ENCODE peak calls at places on chromosome 6, in four cellular contexts. X, L, U and N are unnamed samples.

GRCh38 chr6:28953039-28953872 is 29.5 kb upstream of the TRIM27 start:
- DNase-seq in X (peak; percentile 41), L (peak; percentile 56), U (peak; percentile 78), N (peak; percentile 72)

GRCh38 chr6:6678185-6678671 is 89.7 kb downstream of the LY86 start:
- DNase-seq in X (no peak), L (no peak), U (peak; percentile 55), N (peak; percentile 69)

GRCh38 chr6:11027565-11028110 is 16.5 kb downstream of the ELOVL2 start:
- DNase-seq in X (no peak), L (no peak), U (no peak), N (no peak)

GRCh38 chr6:128282956-128283355 is 237.4 kb downstream of the PTPRK start:
- DNase-seq in X (no peak), L (no peak), U (no peak), N (no peak)

GRCh38 chr6:159645659-159646058 is 47.4 kb downstream of the SOD2 start:
- DNase-seq in X (no peak), L (no peak), U (no peak), N (no peak)

GRCh38 chr6:40138273-40138720 is 204.0 kb upstream of the MOCS1 start:
- DNase-seq in X (no peak), L (peak; percentile 27), U (peak; percentile 22), N (no peak)

GRCh38 chr6:142518126-142518525 is 216.3 kb downstream of the ADGRG6 start:
- DNase-seq in X (no peak), L (no peak), U (no peak), N (no peak)

GRCh38 chr6:79808846-79809245 is 138.5 kb downstream of the ELOVL4 start:
- DNase-seq in X (no peak), L (no peak), U (no peak), N (no peak)

GRCh38 chr6:11058406-11058805 is 14.3 kb upstream of the ELOVL2 start:
- DNase-seq in X (no peak), L (no peak), U (no peak), N (peak; percentile 58)

GRCh38 chr6:69276204-69276603 is 520.6 kb downstream of the LMBRD1 start:
- DNase-seq in X (no peak), L (no peak), U (no peak), N (no peak)

GRCh38 chr6:11416936-11417576 is 120.5 kb upstream of the TMEM170B start:
- DNase-seq in X (no peak), L (no peak), U (no peak), N (no peak)

GRCh38 chr6:131828946-131829345 is 21.1 kb downstream of the ENPP1 start:
- DNase-seq in X (no peak), L (no peak), U (no peak), N (no peak)

GRCh38 chr6:106134906-106135634 is 48.9 kb downstream of the PRDM1 start:
- DNase-seq in X (no peak), L (no peak), U (peak; percentile 59), N (no peak)

GRCh38 chr6:148005806-148006205 is 336.8 kb upstream of the SASH1 start:
- DNase-seq in X (no peak), L (no peak), U (no peak), N (no peak)

GRCh38 chr6:44172759-44173500 is 14.3 kb downstream of the CAPN11 start:
- DNase-seq in X (no peak), L (peak; percentile 30), U (peak; percentile 93), N (peak; percentile 65)

GRCh38 chr6:140237251-140237650 is 862.8 kb upstream of the CITED2 start:
- DNase-seq in X (no peak), L (no peak), U (no peak), N (no peak)

GRCh38 chr6:88165087-88165876 is 865 bp downstream of the CNR1 start:
- DNase-seq in X (no peak), L (no peak), U (no peak), N (no peak)

GRCh38 chr6:149094156-149094555 is 223.4 kb upstream of the TAB2 start:
- DNase-seq in X (peak; percentile 7), L (no peak), U (no peak), N (peak; percentile 4)

GRCh38 chr6:150565945-150566344 is 33.7 kb upstream of the PLEKHG1 start:
- DNase-seq in X (no peak), L (no peak), U (no peak), N (no peak)

GRCh38 chr6:24357336-24358218 is at the start of gene DCDC2:
- DNase-seq in X (no peak), L (no peak), U (no peak), N (no peak)

GRCh38 chr6:116298968-116299367 is 19.2 kb upstream of the TSPYL1 start:
- DNase-seq in X (no peak), L (no peak), U (no peak), N (no peak)

GRCh38 chr6:127879685-127880084 is 21.2 kb downstream of the THEMIS start:
- DNase-seq in X (peak; percentile 63), L (no peak), U (no peak), N (peak; percentile 7)

GRCh38 chr6:116665464-116665863 is 3.1 kb downstream of the ZUP1 start:
- DNase-seq in X (no peak), L (no peak), U (no peak), N (no peak)

GRCh38 chr6:137903933-137904821 is 37.1 kb downstream of the TNFAIP3 start:
- DNase-seq in X (no peak), L (no peak), U (peak; percentile 68), N (peak; percentile 52)

GRCh38 chr6:45477785-45478184 is 100.1 kb upstream of the SUPT3H start:
- DNase-seq in X (no peak), L (no peak), U (no peak), N (no peak)

GRCh38 chr6:112984899-112985298 is 637.8 kb downstream of the RFPL4B start:
- DNase-seq in X (no peak), L (no peak), U (no peak), N (no peak)

GRCh38 chr6:26305097-26305841 is 59.7 kb upstream of the BTN3A2 start:
- DNase-seq in X (no peak), L (no peak), U (peak; percentile 75), N (peak; percentile 87)

GRCh38 chr6:148761532-148761951 is 14.7 kb downstream of the UST start:
- DNase-seq in X (no peak), L (no peak), U (no peak), N (peak; percentile 22)

GRCh38 chr6:159929819-159930218 is 39.0 kb downstream of the MAS1 start:
- DNase-seq in X (no peak), L (peak; percentile 73), U (no peak), N (no peak)

GRCh38 chr6:8014947-8015346 is 49.2 kb downstream of the BLOC1S5 start:
- DNase-seq in X (no peak), L (no peak), U (no peak), N (peak; percentile 31)

GRCh38 chr6:28553384-28553985 is 27.8 kb downstream of the GPX5 start:
- DNase-seq in X (no peak), L (no peak), U (no peak), N (no peak)

GRCh38 chr6:38241200-38241599 is 398.5 kb downstream of the BTBD9 start:
- DNase-seq in X (no peak), L (no peak), U (no peak), N (peak; percentile 11)

GRCh38 chr6:161273356-161273751 is 507 bp downstream of the AGPAT4 start:
- DNase-seq in X (no peak), L (no peak), U (no peak), N (peak; percentile 48)

GRCh38 chr6:33620158-33620583 is 951 bp upstream of the ITPR3 start:
- DNase-seq in X (no peak), L (no peak), U (peak; percentile 49), N (no peak)

GRCh38 chr6:52164319-52165094 is 21.7 kb upstream of the IL17A start:
- DNase-seq in X (no peak), L (no peak), U (no peak), N (no peak)

DNA sequence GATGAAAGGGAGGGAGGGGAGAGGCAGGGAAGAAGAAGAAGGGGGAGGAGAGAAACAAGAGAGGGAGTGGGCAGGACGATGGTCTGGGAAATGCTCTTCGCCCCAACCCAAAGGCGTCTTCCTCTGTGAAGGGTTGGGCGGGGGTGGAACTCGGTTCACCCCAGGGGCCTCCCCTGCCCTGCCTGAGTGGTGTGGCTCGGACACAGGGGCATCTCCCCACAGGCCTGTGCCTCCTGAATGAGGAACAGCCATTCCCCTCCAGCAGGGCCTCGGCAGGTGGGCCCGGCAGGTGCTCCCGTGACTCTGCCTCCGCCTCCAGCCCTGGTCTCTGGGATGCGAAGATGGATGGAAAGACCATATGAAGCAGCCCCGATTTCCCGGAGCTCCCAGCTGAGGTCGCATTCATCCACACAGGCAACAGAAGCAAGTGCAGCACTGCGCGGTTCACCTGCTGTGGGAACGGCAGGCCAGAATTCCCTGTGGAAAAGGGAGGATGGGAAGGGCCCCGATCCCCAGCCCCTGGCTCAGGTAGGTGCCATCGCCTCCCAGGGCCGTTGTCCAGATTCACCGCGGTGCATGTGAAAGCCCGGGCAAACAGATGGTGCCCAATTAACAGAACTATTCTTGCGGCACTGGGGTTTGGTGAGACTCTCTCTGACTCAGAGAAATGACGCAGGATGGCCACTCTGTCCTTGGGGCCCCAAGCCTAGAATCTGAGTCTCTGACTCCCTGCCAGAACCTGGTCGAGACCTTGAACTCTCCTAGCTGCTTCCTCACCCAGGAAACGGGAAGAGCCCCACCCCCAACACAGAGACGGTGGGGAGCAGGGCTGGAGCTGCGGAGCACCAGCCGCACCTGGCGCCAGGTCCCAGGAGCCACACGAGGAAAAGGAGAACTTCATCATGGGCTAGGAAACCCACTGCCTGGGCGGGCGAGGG is 29.5 kb upstream of the RPS6KA2 start:
- DNase-seq in X (no peak), L (no peak), U (no peak), N (peak; percentile 58)
- TF ChIP-seq CHD1 in X (no peak), L (no peak), U (no peak), N (no peak)

GRCh38 chr6:170092826-170093225 is 198.1 kb downstream of the DLL1 start:
- DNase-seq in X (no peak), L (no peak), U (no peak), N (no peak)

GRCh38 chr6:170090561-170090960 is 200.3 kb downstream of the DLL1 start:
- DNase-seq in X (no peak), L (no peak), U (no peak), N (no peak)

GRCh38 chr6:170089937-170090335 is 200.9 kb downstream of the DLL1 start:
- DNase-seq in X (no peak), L (no peak), U (no peak), N (no peak)

GRCh38 chr6:170091639-170092579 is 199.0 kb downstream of the DLL1 start:
- DNase-seq in X (no peak), L (no peak), U (no peak), N (no peak)

DNA sequence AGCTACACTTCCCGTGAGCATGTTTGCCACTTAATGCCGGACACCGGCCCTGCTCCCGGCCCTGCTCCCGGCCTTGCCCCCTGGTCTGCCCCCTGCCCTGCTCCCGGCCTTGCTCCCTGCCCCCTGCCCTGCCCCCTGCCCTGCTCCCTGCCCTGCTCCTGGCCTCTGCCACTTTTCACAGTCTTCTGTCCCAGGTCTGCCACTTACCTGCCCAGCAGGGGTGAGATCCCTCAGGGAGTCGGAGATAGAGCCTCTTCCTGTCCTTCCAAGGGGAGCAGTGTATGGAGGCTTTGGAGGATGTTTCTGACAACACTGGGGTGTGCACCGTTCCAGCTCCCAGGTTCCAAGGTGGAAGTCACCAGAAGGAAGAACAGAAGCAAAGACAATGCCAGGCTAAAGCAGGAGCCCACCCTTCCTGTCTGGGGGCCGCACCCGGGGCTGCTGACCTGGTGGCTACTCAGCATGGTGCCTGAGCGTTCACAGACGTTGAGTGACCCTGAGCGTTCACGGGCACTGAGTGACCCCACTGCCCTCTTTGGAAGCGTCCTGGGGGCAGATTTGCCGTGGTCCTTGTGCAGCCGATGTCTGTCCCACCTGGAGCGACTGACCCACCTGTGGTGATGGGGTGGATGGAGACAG is 199.8 kb downstream of the DLL1 start:
- DNase-seq in X (no peak), L (no peak), U (no peak), N (no peak)
- TF ChIP-seq CHD1 in X (no peak), L (no peak), U (no peak), N (no peak)

GRCh38 chr6:136037885-136038460 is 186.5 kb downstream of the PDE7B start:
- DNase-seq in X (no peak), L (no peak), U (no peak), N (peak; percentile 72)
- TF ChIP-seq CHD1 in X (no peak), L (no peak), U (no peak), N (no peak)

GRCh38 chr6:135651964-135652755 is 154.6 kb upstream of the AHI1 start:
- DNase-seq in X (no peak), L (peak; percentile 51), U (no peak), N (peak; percentile 10)
- TF ChIP-seq CHD1 in X (no peak), L (no peak), U (no peak), N (no peak)